ENCODE peak calls at places on chromosomes 16 and 17, in seven cellular contexts. R is tibial nerve, X is NCI-H2107, O is COR-L47, W is NCI-H1694, D is psoas muscle, I is RWPE1. C is an unnamed sample.

GRCh38 chr17:7714721-7715594 is 2.6 kb upstream of the DNAH2 start:
- DNase-seq in R (no peak), X (no peak), O (no peak), W (no peak), D (no peak), I (no peak), C (no peak)

GRCh38 chr17:45919136-45919535 is 24.8 kb downstream of the MAPT start:
- DNase-seq in R (no peak), X (no peak), O (no peak), W (no peak), D (no peak), I (no peak), C (no peak)

GRCh38 chr17:67156269-67157199 is 88.5 kb downstream of the HELZ start:
- DNase-seq in R (no peak), X (no peak), O (no peak), W (no peak), D (no peak), I (peak), C (no peak)

GRCh38 chr17:14204546-14204945 is 32.1 kb downstream of the CDRT15 start:
- DNase-seq in R (no peak), X (no peak), O (no peak), W (no peak), D (no peak), I (no peak), C (no peak)

GRCh38 chr16:48212033-48212432 is 32.1 kb upstream of the LONP2 start:
- DNase-seq in R (no peak), X (no peak), O (no peak), W (no peak), D (no peak), I (no peak), C (no peak)

GRCh38 chr16:20385844-20386832 is 18.4 kb downstream of the PDILT start:
- DNase-seq in R (peak), X (peak), O (peak), W (peak), D (peak), I (peak), C (no peak)

GRCh38 chr17:78337244-78338109 is 22.4 kb downstream of the SOCS3 start:
- DNase-seq in R (no peak), X (no peak), O (no peak), W (no peak), D (no peak), I (peak), C (peak)

GRCh38 chr16:49012961-49013726 is 268.5 kb downstream of the CBLN1 start:
- DNase-seq in R (no peak), X (no peak), O (no peak), W (peak), D (no peak), I (no peak), C (no peak)

GRCh38 chr16:67651847-67652246 is 6.9 kb downstream of the CARMIL2 start:
- DNase-seq in R (no peak), X (no peak), O (no peak), W (no peak), D (no peak), I (no peak), C (no peak)

GRCh38 chr16:28477311-28477920 is 5.3 kb upstream of the NPIPB7 start:
- DNase-seq in R (no peak), X (no peak), O (no peak), W (no peak), D (no peak), I (no peak), C (no peak)

GRCh38 chr17:80845121-80845862 is 146.3 kb upstream of the CHMP6 start:
- DNase-seq in R (no peak), X (no peak), O (no peak), W (no peak), D (no peak), I (no peak), C (no peak)

GRCh38 chr16:89898201-89898967 is 20.3 kb upstream of the MC1R start:
- DNase-seq in R (no peak), X (no peak), O (no peak), W (no peak), D (no peak), I (no peak), C (no peak)

GRCh38 chr17:73654241-73654640 is 10.0 kb upstream of the SDK2 start:
- DNase-seq in R (no peak), X (no peak), O (no peak), W (no peak), D (no peak), I (no peak), C (no peak)

C was measured in PC-9.